ENCODE peak calls at places on chromosome 5, in four cellular contexts. I is stimulated activated CD4-positive, alpha-beta T cell treated with anti-CD3 and anti-CD28 coated beads, Interleukin-1b, Interleukin-23, amount 100 ng/mL, for 24 hours; T is COR-L47; U is stimulated activated naive B cell treated with anti-CD40 and anti-IgM and Interleukin-4, amounts not matched to agents 10 μg/mL and 1 μg/mL and 100 μg/mL, for 72 hours. S is an unnamed sample.

GRCh38 chr5:32690153-32690552 is 21.0 kb upstream of the NPR3 start:
- DNase-seq in T (no peak), I (no peak), U (no peak), S (no peak)

GRCh38 chr5:160198886-160199409 is 30.4 kb upstream of the FABP6 start:
- DNase-seq in U (no peak), I (no peak), T (no peak), S (no peak)

GRCh38 chr5:73540192-73540591 is 25.2 kb downstream of the ANKRA2 start:
- DNase-seq in T (no peak), I (no peak), U (no peak), S (no peak)

GRCh38 chr5:172648008-172648359 is 6.9 kb downstream of the NEURL1B start:
- DNase-seq in T (no peak), I (no peak), U (no peak), S (no peak)

GRCh38 chr5:54470677-54471076 is 15.2 kb downstream of the HSPB3 start:
- DNase-seq in U (no peak), I (no peak), T (no peak), S (no peak)

GRCh38 chr5:148974638-148975330 is 88.1 kb downstream of the SH3TC2 start:
- DNase-seq in T (no peak), U (no peak), I (no peak), S (no peak)

GRCh38 chr5:143182901-143183820 is 220.3 kb downstream of the NR3C1 start:
- DNase-seq in I (peak), U (peak), T (no peak), S (no peak)

GRCh38 chr5:169350759-169351240 is 49.9 kb upstream of the SLIT3 start:
- DNase-seq in U (no peak), I (no peak), T (no peak), S (no peak)

GRCh38 chr5:180808461-180809000 is 5.9 kb upstream of the MGAT1 start:
- DNase-seq in I (no peak), T (no peak), U (no peak), S (no peak)

GRCh38 chr5:139638090-139638735 is 9.9 kb upstream of the CXXC5 start:
- DNase-seq in I (no peak), U (no peak), T (peak), S (peak)

GRCh38 chr5:98927988-98928801 is 612 bp downstream of the CHD1 start:
- DNase-seq in U (no peak), T (peak), I (peak), S (peak)

GRCh38 chr5:107235167-107235566 is 435.6 kb downstream of the EFNA5 start:
- DNase-seq in I (no peak), T (no peak), U (no peak), S (no peak)

GRCh38 chr5:120093178-120093577 is 370.9 kb upstream of the PRR16 start:
- DNase-seq in U (no peak), I (no peak), T (no peak), S (peak)

GRCh38 chr5:102107865-102108264 is 188.2 kb downstream of the SLCO4C1 start:
- DNase-seq in T (no peak), I (no peak), U (no peak), S (no peak)

GRCh38 chr5:36060516-36060885 is 6.2 kb downstream of the UGT3A2 start:
- DNase-seq in T (no peak), I (no peak), U (no peak), S (no peak)

GRCh38 chr5:36680066-36680465 is 73.7 kb downstream of the SLC1A3 start:
- DNase-seq in U (no peak), I (no peak), T (no peak), S (peak)

GRCh38 chr5:141343242-141343952 is at the start of gene PCDHGA3:
- DNase-seq in T (peak), I (no peak), U (no peak), S (no peak)

GRCh38 chr5:16507716-16508115 is 42.1 kb upstream of the ZNF622 start:
- DNase-seq in I (no peak), U (no peak), T (no peak), S (no peak)

GRCh38 chr5:137374110-137374853 is 124.8 kb downstream of the SPOCK1 start:
- DNase-seq in T (peak), U (no peak), I (no peak), S (no peak)

GRCh38 chr5:173777149-173777548 is 111.0 kb upstream of the CPEB4 start:
- DNase-seq in U (no peak), T (no peak), I (no peak), S (no peak)

GRCh38 chr5:96984506-96985192 is 48.8 kb downstream of the LNPEP start:
- DNase-seq in T (no peak), I (no peak), U (no peak), S (no peak)

GRCh38 chr5:94010814-94011213 is 269.4 kb upstream of the POU5F2 start:
- DNase-seq in I (no peak), U (no peak), T (no peak), S (no peak)

GRCh38 chr5:169296456-169297220 is 4.3 kb downstream of the SLIT3 start:
- DNase-seq in T (no peak), I (no peak), U (no peak), S (no peak)

GRCh38 chr5:96410013-96410412 is 23.0 kb downstream of the PCSK1 start:
- DNase-seq in I (no peak), U (no peak), T (no peak), S (no peak)

GRCh38 chr5:122715095-122715494 is 59.8 kb upstream of the SNX2 start:
- DNase-seq in I (no peak), T (no peak), U (no peak), S (no peak)